ENCODE peak calls at places on chromosomes 11 and 22, in five cellular contexts. L is IMR-90, V is H1, E is aorta, G is pancreas. K is an unnamed sample. For H3K4me1, the result is how much of the 10 kb centered on the place peaks cover.

GRCh38 chr22:25627271-25627848 is 62.9 kb downstream of the GRK3 start:
- DNase-seq in L (peak), V (no peak), E (no peak), G (no peak), K (no peak)

GRCh38 chr11:1762537-1763302 is 1.0 kb downstream of the CTSD start:
- DNase-seq in L (no peak), V (no peak), E (peak), G (peak), K (peak)

GRCh38 chr11:118000850-118001228 is 14.6 kb downstream of the IL10RA start:
- DNase-seq in L (no peak), V (no peak), E (no peak), G (no peak), K (no peak)

GRCh38 chr11:114892381-114893197 is 214.3 kb downstream of the NXPE2 start:
- DNase-seq in L (no peak), V (no peak), E (no peak), G (no peak), K (no peak)

GRCh38 chr11:69250503-69251393 is 43.2 kb upstream of the MYEOV start:
- DNase-seq in L (no peak), V (no peak), E (no peak), G (no peak), K (no peak)

GRCh38 chr11:68340784-68341556 is 28.6 kb downstream of the LRP5 start:
- DNase-seq in L (no peak), V (no peak), E (no peak), G (no peak), K (no peak)

GRCh38 chr22:43520632-43521039 is 108.8 kb downstream of the MPPED1 start:
- DNase-seq in L (no peak), V (no peak), E (no peak), G (no peak), K (no peak)

GRCh38 chr22:48607901-48608650 is 1219.6 kb downstream of the BRD1 start:
- DNase-seq in L (no peak), V (no peak), E (no peak), G (no peak), K (no peak)

GRCh38 chr22:46587492-46588278 is 32.5 kb upstream of the GRAMD4 start:
- DNase-seq in L (no peak), V (no peak), E (peak), G (peak), K (peak)

GRCh38 chr11:3837793-3838192 is 3.0 kb downstream of the RHOG start:
- DNase-seq in L (no peak), V (no peak), E (peak), G (no peak), K (peak)

GRCh38 chr11:72307439-72307838 is 63.5 kb upstream of the PHOX2A start:
- DNase-seq in L (no peak), V (no peak), E (no peak), G (no peak), K (no peak)

GRCh38 chr11:19368726-19369364 is 128.1 kb upstream of the E2F8 start:
- DNase-seq in L (no peak), V (no peak), E (no peak), G (no peak), K (no peak)

GRCh38 chr22:41650821-41651220 is 29.7 kb downstream of the XRCC6 start:
- DNase-seq in L (no peak), V (no peak), E (no peak), G (no peak), K (no peak)

GRCh38 chr11:64607381-64608259 is 16.6 kb downstream of the SLC22A12 start:
- DNase-seq in L (peak), V (no peak), E (no peak), G (no peak), K (no peak)

GRCh38 chr22:17569971-17570511 is 6.7 kb downstream of the SLC25A18 start:
- DNase-seq in L (peak), V (no peak), E (no peak), G (no peak), K (no peak)

GRCh38 chr11:2390871-2391662 is 9.5 kb upstream of the TSSC4 start:
- DNase-seq in L (peak), V (peak), E (peak), G (peak), K (no peak)

GRCh38 chr11:129817282-129818051 is 1.8 kb downstream of the TMEM45B start:
- DNase-seq in L (no peak), V (no peak), E (no peak), G (no peak), K (no peak)

GRCh38 chr11:134033696-134034491 is 35.0 kb upstream of the JAM3 start:
- DNase-seq in L (peak), V (peak), E (peak), G (peak), K (peak)

GRCh38 chr11:26608507-26609146 is 36.6 kb upstream of the MUC15 start:
- DNase-seq in L (no peak), V (no peak), E (no peak), G (no peak), K (no peak)

GRCh38 chr11:113991170-113991569 is 16.3 kb downstream of the HTR3A start:
- DNase-seq in L (peak), V (no peak), E (no peak), G (no peak), K (peak)

GRCh38 chr11:66420671-66421476 is at the start of gene NPAS4:
- DNase-seq in L (no peak), V (no peak), E (no peak), G (no peak), K (no peak)

GRCh38 chr22:43136255-43136654 is 6.9 kb downstream of the MCAT start:
- DNase-seq in L (peak), V (no peak), E (no peak), G (no peak), K (peak)

GRCh38 chr22:31005535-31005934 is 36.5 kb downstream of the TUG1 start:
- DNase-seq in L (no peak), V (no peak), E (no peak), G (no peak), K (no peak)

GRCh38 chr11:103699216-103699615 is 337.2 kb upstream of the DDI1 start:
- DNase-seq in L (no peak), V (no peak), E (no peak), G (no peak), K (no peak)

GRCh38 chr11:127862406-127862805 is 725.0 kb downstream of the ETS1 start:
- DNase-seq in L (no peak), V (no peak), E (no peak), G (no peak), K (no peak)

GRCh38 chr22:25069758-25070461 is 117.4 kb downstream of the KIAA1671 start:
- DNase-seq in L (no peak), V (no peak), E (peak), G (no peak), K (no peak)

GRCh38 chr11:693415-693831 is 1.6 kb downstream of the DEAF1 start:
- DNase-seq in L (no peak), V (no peak), E (no peak), G (no peak), K (no peak)

GRCh38 chr11:79209540-79210266 is 231.1 kb downstream of the TENM4 start:
- DNase-seq in L (peak), V (no peak), E (no peak), G (no peak), K (no peak)

GRCh38 chr11:93585758-93586157 is 42.6 kb upstream of the SMCO4 start:
- DNase-seq in L (peak), V (no peak), E (peak), G (no peak), K (no peak)

GRCh38 chr11:123122341-123122740 is 60.4 kb upstream of the HSPA8 start:
- DNase-seq in L (peak), V (no peak), E (no peak), G (no peak), K (no peak)

GRCh38 chr22:29044657-29045176 is 16.9 kb downstream of the C22orf31 start:
- DNase-seq in L (peak), V (no peak), E (no peak), G (no peak), K (no peak)

GRCh38 chr11:113874096-113874919 is 1.1 kb downstream of the USP28 start:
- DNase-seq in L (peak), V (no peak), E (no peak), G (no peak), K (no peak)

GRCh38 chr11:64044730-64045386 is 9.1 kb downstream of the FLRT1 start:
- DNase-seq in L (no peak), V (no peak), E (no peak), G (no peak), K (no peak)

DNA sequence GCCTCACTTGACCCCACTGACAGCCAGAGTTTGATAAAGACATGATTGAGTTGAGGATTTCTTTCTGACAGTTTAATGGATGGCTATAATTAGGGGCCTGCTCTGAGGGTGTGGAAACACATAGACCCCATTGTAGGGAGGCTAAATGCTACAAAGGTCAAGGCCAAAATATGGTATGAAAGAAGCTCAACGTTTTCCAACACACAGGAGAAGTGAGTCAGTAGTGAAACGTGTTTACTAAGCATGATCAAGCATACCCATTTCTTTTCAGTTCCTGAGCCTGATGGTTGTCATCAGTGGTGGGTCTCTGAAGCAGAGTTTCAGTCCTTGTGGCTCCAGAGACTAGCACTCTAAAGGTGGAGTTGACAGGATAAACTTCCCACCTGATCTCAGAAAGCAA is 69.7 kb downstream of the SNX19 start:
- DNase-seq in L (peak), V (no peak), E (no peak), G (no peak), K (no peak)
- H3K27ac ChIP-seq in L (no peak), V (no peak), E (no peak), G (no peak), K (no peak)

DNA sequence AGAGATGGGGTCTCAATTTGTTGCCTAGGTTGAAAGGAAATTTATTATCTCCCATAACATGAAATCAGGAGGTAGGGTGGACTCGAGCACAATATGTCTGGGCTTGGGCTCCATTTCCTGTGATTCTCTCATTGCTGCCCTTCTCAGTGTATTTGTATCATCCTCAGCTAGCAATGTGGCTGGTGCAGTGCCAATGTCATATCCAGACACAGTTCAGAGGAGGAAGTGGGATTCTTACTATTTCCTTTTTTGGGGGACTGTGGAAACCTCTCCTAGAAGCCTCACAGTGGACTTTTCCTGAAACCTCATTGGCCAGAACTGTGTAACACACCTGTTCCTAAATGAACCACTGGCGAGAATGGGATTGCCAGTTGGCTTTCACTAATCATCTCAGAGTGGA is 21.0 kb upstream of the SWAP70 start:
- DNase-seq in L (no peak), V (no peak), E (no peak), G (no peak), K (no peak)
- H3K4me3 ChIP-seq in L (no peak), V (no peak), E (no peak), G (no peak), K (no peak)

GRCh38 chr11:91871048-91871447 is 353.6 kb upstream of the FAT3 start:
- DNase-seq in L (no peak), V (no peak), E (no peak), G (no peak), K (no peak)

GRCh38 chr11:91871791-91872190 is 352.8 kb upstream of the FAT3 start:
- DNase-seq in L (no peak), V (no peak), E (no peak), G (no peak), K (no peak)

GRCh38 chr11:91872216-91872615 is 352.4 kb upstream of the FAT3 start:
- DNase-seq in L (no peak), V (no peak), E (no peak), G (no peak), K (no peak)

GRCh38 chr11:91880660-91881059 is 344.0 kb upstream of the FAT3 start:
- DNase-seq in L (no peak), V (no peak), E (no peak), G (no peak), K (no peak)

GRCh38 chr11:91876746-91877145 is 347.9 kb upstream of the FAT3 start:
- DNase-seq in L (no peak), V (no peak), E (no peak), G (no peak), K (no peak)
- H3K4me1 ChIP-seq in L (under half), V (under half), E (under half), G (under half), K (under half)

GRCh38 chr22:35350539-35351503 is 30.1 kb upstream of the HMOX1 start:
- DNase-seq in L (peak), V (peak), E (peak), G (peak), K (peak)

GRCh38 chr22:35352214-35353111 is 28.4 kb upstream of the HMOX1 start:
- DNase-seq in L (no peak), V (no peak), E (peak), G (no peak), K (peak)

GRCh38 chr22:35355744-35356420 is 25.0 kb upstream of the HMOX1 start:
- DNase-seq in L (peak), V (no peak), E (no peak), G (no peak), K (no peak)

GRCh38 chr22:35354068-35354467 is 26.8 kb upstream of the HMOX1 start:
- DNase-seq in L (no peak), V (no peak), E (no peak), G (no peak), K (no peak)

GRCh38 chr22:35353318-35353717 is 27.6 kb upstream of the HMOX1 start:
- DNase-seq in L (no peak), V (no peak), E (peak), G (no peak), K (peak)
- H3K27ac ChIP-seq in L (no peak), V (no peak), E (no peak), G (peak), K (peak)

GRCh38 chr22:27381552-27381951 is 420.0 kb downstream of the MN1 start:
- DNase-seq in L (no peak), V (no peak), E (no peak), G (no peak), K (no peak)
- H3K4me3 ChIP-seq in L (no peak), V (no peak), E (no peak), G (no peak), K (no peak)

GRCh38 chr11:116930586-116930985 is 93.2 kb upstream of the APOA1 start:
- DNase-seq in L (no peak), V (no peak), E (no peak), G (no peak), K (no peak)
- H3K4me1 ChIP-seq in L (under half), V (under half), E (under half), G (under half), K (half or more)

K was measured in left ventricle myocardium inferior.